ENCODE peak calls at places on chromosomes 5 and 9, in six cellular contexts. I, K, W, E, S and N are unnamed samples. For H3K4me1, the result is how much of the 10 kb centered on the place peaks cover.

GRCh38 chr5:15703901-15704300 is 203.9 kb downstream of the FBXL7 start:
- DNase-seq in I (no peak), K (no peak), W (no peak), E (no peak), S (no peak), N (no peak)

GRCh38 chr9:38082456-38083287 is 13.6 kb upstream of the SHB start:
- DNase-seq in I (no peak), K (no peak), W (no peak), E (no peak), S (no peak), N (no peak)

GRCh38 chr9:80410106-80410505 is 838.3 kb downstream of the TLE4 start:
- DNase-seq in I (no peak), K (no peak), W (no peak), E (no peak), S (no peak), N (no peak)

GRCh38 chr5:133967715-133968056 is 739 bp downstream of the C5orf15 start:
- DNase-seq in I (no peak), K (peak), W (no peak), E (no peak), S (peak), N (no peak)

GRCh38 chr5:31283326-31283725 is 89.8 kb downstream of the CDH6 start:
- DNase-seq in I (no peak), K (no peak), W (no peak), E (no peak), S (no peak), N (no peak)

GRCh38 chr5:98599016-98599415 is 174.4 kb upstream of the RGMB start:
- DNase-seq in I (no peak), K (no peak), W (no peak), E (no peak), S (no peak), N (no peak)

GRCh38 chr5:155530046-155530445 is 516.5 kb downstream of the KIF4B start:
- DNase-seq in I (no peak), K (peak), W (no peak), E (no peak), S (no peak), N (no peak)

GRCh38 chr5:4879693-4880303 is 260.3 kb upstream of the ADAMTS16 start:
- DNase-seq in I (no peak), K (peak), W (peak), E (peak), S (peak), N (peak)

GRCh38 chr9:83981126-83981871 is 694 bp downstream of the RMI1 start:
- DNase-seq in I (no peak), K (peak), W (no peak), E (peak), S (peak), N (no peak)

GRCh38 chr9:21030389-21031035 is 928 bp downstream of the HACD4 start:
- DNase-seq in I (no peak), K (no peak), W (no peak), E (peak), S (no peak), N (no peak)

GRCh38 chr5:132999246-132999645 is 27.1 kb downstream of the ZCCHC10 start:
- DNase-seq in I (no peak), K (no peak), W (no peak), E (no peak), S (no peak), N (no peak)

GRCh38 chr5:139091439-139092156 is 106.6 kb downstream of the SIL1 start:
- DNase-seq in I (no peak), K (no peak), W (no peak), E (no peak), S (no peak), N (no peak)

GRCh38 chr9:33510264-33511183 is 13.5 kb upstream of the ANKRD18B start:
- DNase-seq in I (peak), K (peak), W (no peak), E (peak), S (peak), N (peak)

GRCh38 chr5:65555266-65555665 is 7.7 kb downstream of the CENPK start:
- DNase-seq in I (no peak), K (no peak), W (no peak), E (no peak), S (no peak), N (no peak)

GRCh38 chr5:32202394-32202793 is 28.3 kb upstream of the GOLPH3 start:
- DNase-seq in I (no peak), K (no peak), W (no peak), E (no peak), S (no peak), N (no peak)

GRCh38 chr5:177008716-177009115 is 2.1 kb upstream of the UIMC1 start:
- DNase-seq in I (no peak), K (no peak), W (no peak), E (no peak), S (no peak), N (no peak)

GRCh38 chr9:36793277-36793676 is 220.6 kb downstream of the MELK start:
- DNase-seq in I (no peak), K (peak), W (no peak), E (no peak), S (no peak), N (no peak)

GRCh38 chr9:119365291-119366027 is 3.8 kb downstream of the BRINP1 start:
- DNase-seq in I (no peak), K (peak), W (peak), E (peak), S (no peak), N (no peak)

GRCh38 chr5:56026863-56027300 is 32.1 kb upstream of the IL6ST start:
- DNase-seq in I (no peak), K (no peak), W (no peak), E (peak), S (no peak), N (no peak)

GRCh38 chr9:112332977-112333638 is at the start of gene PTBP3:
- DNase-seq in I (peak), K (peak), W (peak), E (peak), S (peak), N (peak)

GRCh38 chr9:92718086-92719001 is 46.3 kb downstream of the BICD2 start:
- DNase-seq in I (no peak), K (no peak), W (no peak), E (no peak), S (no peak), N (no peak)

GRCh38 chr5:131382407-131383395 is 118.8 kb downstream of the CDC42SE2 start:
- DNase-seq in I (peak), K (peak), W (peak), E (peak), S (peak), N (no peak)

GRCh38 chr5:96652769-96653455 is 9.3 kb upstream of the CAST start:
- DNase-seq in I (no peak), K (peak), W (no peak), E (peak), S (no peak), N (no peak)
- H3K4me1 ChIP-seq in I (under half), K (under half), W (under half), E (half or more), S (under half), N (under half)

GRCh38 chr5:6656680-6657079 is 23.4 kb downstream of the SRD5A1 start:
- DNase-seq in I (no peak), K (no peak), W (no peak), E (no peak), S (no peak), N (no peak)
- H3K27ac ChIP-seq in I (no peak), K (no peak), W (no peak), E (no peak), S (no peak), N (no peak)

GRCh38 chr9:116101516-116101915 is 52.1 kb upstream of the PAPPA start:
- DNase-seq in I (no peak), K (no peak), W (no peak), E (peak), S (no peak), N (no peak)

GRCh38 chr9:116103976-116104820 is 49.4 kb upstream of the PAPPA start:
- DNase-seq in I (no peak), K (no peak), W (no peak), E (no peak), S (no peak), N (no peak)

GRCh38 chr9:116099821-116100220 is 53.8 kb upstream of the PAPPA start:
- DNase-seq in I (no peak), K (no peak), W (no peak), E (no peak), S (no peak), N (no peak)

GRCh38 chr9:116100711-116101111 is 52.9 kb upstream of the PAPPA start:
- DNase-seq in I (no peak), K (no peak), W (no peak), E (peak), S (no peak), N (no peak)

DNA sequence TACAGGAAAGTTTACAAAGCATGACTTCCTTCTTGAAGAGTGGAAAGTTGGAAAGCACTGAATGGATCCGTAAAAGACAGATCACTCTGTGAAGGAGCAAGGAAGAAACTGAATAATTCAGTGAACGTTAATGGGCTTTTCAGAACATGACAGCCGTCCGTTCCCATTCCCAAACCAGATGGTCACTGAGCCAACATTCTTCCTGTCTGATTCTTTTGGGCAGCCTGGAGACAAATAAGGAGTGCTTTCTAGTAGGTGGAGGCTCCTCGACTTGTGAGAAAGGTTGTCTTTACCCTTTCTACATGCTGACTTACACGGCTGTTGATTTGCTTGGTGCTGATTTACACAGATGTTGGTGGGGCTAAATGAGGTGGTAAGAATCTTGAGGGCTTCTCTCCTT is 51.0 kb upstream of the PAPPA start:
- DNase-seq in I (no peak), K (no peak), W (no peak), E (no peak), S (no peak), N (no peak)
- TF ChIP-seq CTCF in I (no peak), K (no peak), W (no peak), E (no peak), S (no peak), N (no peak)

DNA sequence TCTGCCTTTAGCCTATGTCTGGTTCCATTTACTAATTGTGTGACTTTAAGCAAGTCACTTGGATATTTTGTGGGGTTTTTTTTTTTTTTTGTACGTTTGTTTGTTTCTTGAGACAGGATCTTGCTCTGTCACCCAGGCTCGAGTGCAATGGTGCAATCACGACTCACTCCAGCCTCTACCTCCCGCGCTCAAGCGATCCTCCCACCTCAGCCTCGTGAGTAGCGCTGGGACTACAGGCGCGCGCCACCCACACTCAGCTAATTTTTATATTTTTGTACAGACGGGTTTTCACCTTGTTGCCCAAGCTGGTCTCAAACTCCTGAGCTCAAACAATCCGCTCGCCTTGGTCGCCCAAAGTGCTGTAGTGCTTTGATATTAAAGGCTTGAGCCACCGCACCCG is 1.1 kb upstream of the PFDN1 start:
- DNase-seq in I (no peak), K (no peak), W (no peak), E (no peak), S (no peak), N (no peak)
- H3K4me1 ChIP-seq in I (under half), K (under half), W (under half), E (under half), S (under half), N (under half)

GRCh38 chr5:149409268-149409948 is 30.3 kb upstream of the IL17B start:
- DNase-seq in I (no peak), K (no peak), W (no peak), E (no peak), S (no peak), N (no peak)
- H3K27ac ChIP-seq in I (no peak), K (peak), W (no peak), E (no peak), S (peak), N (peak)

DNA sequence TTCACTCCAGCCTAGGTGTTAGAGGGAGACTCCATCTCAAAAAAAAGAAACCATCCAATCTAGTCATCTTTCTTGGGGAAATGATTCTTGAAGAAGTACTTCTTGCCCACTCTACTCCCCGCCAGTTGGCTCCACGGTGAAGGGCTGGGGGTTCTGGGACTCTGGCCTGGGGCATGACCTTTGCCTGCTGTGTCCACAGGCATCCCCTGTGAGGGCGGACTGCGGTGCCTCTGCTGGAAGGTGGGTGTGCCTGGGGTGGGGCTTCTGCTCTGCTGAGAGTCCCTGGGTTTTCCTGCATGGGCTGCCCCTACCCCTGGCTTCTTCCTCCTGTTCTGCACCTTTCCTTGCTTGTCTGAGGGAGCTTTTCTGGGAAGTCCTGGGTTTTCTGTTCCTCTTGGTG is 3.5 kb downstream of the TBC1D13 start:
- DNase-seq in I (no peak), K (no peak), W (no peak), E (no peak), S (no peak), N (no peak)
- TF ChIP-seq CTCF in I (no peak), K (no peak), W (no peak), E (no peak), S (no peak), N (no peak)

GRCh38 chr9:14303526-14303925 is 10.4 kb downstream of the NFIB start:
- DNase-seq in I (no peak), K (no peak), W (no peak), E (no peak), S (no peak), N (no peak)

GRCh38 chr9:14301582-14301981 is 12.4 kb downstream of the NFIB start:
- DNase-seq in I (no peak), K (no peak), W (no peak), E (no peak), S (no peak), N (no peak)

GRCh38 chr9:14301006-14301405 is 12.9 kb downstream of the NFIB start:
- DNase-seq in I (no peak), K (no peak), W (no peak), E (no peak), S (no peak), N (no peak)

GRCh38 chr9:14303110-14303509 is 10.8 kb downstream of the NFIB start:
- DNase-seq in I (no peak), K (no peak), W (no peak), E (no peak), S (no peak), N (no peak)

DNA sequence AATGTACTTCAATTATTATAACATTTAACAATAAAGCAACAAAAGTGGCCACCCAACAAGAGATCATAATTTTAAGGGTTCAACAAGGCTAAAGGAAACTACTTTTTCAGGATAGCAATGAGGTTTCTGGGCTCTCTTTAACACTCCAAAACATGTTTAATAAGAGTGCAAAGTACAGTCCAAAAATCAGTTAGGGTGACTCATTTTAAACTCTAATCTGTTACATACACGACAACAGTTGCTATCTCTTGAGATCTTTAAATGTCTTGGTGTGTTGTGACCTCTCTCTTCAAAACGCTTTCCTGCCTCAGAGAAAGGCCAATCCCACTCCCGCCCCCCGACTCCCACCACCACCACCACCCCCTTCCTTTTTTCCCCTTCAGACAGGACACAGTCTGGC is 11.5 kb downstream of the NFIB start:
- DNase-seq in I (no peak), K (no peak), W (peak), E (no peak), S (no peak), N (no peak)
- H3K4me1 ChIP-seq in I (under half), K (under half), W (under half), E (under half), S (under half), N (under half)